ENCODE peak calls at places on chromosomes 11 and 22, in ten cellular contexts. X is heart right ventricle, P is mucosa of descending colon, O is colonic mucosa, B is aorta, W is cardiac muscle cell, R is PC-3, Y is psoas muscle, G is ovary, M is body of pancreas. U is an unnamed sample.
A peak's percentile ranks its signal among the peaks of the same experiment; 100 is the strongest.

GRCh38 chr11:57597461-57597892 is at the start of gene SERPING1:
- DNase-seq in X (peak; percentile 73), P (peak; percentile 43), O (peak; percentile 48), B (peak; percentile 83), W (peak; percentile 77), R (no peak), Y (peak; percentile 84), G (peak; percentile 82), M (peak; percentile 61), U (no peak)

GRCh38 chr22:45200862-45201511 is 37.3 kb downstream of the NUP50 start:
- DNase-seq in X (no peak), P (no peak), O (no peak), B (no peak), W (peak; percentile 29), R (peak; percentile 77), Y (peak; percentile 29), G (no peak), M (no peak), U (no peak)

GRCh38 chr22:22787805-22788459 is 99.7 kb upstream of the IGLL5 start:
- DNase-seq in X (peak; percentile 48), P (peak; percentile 76), O (peak; percentile 70), B (peak; percentile 63), W (peak; percentile 68), R (peak; percentile 60), Y (peak; percentile 66), G (no peak), M (peak; percentile 54), U (peak; percentile 58)

GRCh38 chr22:40694409-40694808 is 15.1 kb downstream of the MCHR1 start:
- DNase-seq in X (no peak), P (peak; percentile 12), O (no peak), B (no peak), W (no peak), R (no peak), Y (no peak), G (no peak), M (no peak), U (no peak)

GRCh38 chr11:111960916-111961315 is 23.8 kb downstream of the DIXDC1 start:
- DNase-seq in X (no peak), P (no peak), O (peak; percentile 41), B (no peak), W (no peak), R (peak; percentile 94), Y (peak; percentile 79), G (no peak), M (peak; percentile 88), U (no peak)

GRCh38 chr22:38735465-38736256 is 20.1 kb downstream of the SUN2 start:
- DNase-seq in X (no peak), P (no peak), O (no peak), B (peak; percentile 50), W (no peak), R (no peak), Y (peak; percentile 54), G (peak; percentile 29), M (peak; percentile 45), U (peak; percentile 34)

GRCh38 chr11:8756201-8756600 is 73.6 kb downstream of the RPL27A start:
- DNase-seq in X (no peak), P (no peak), O (no peak), B (no peak), W (no peak), R (no peak), Y (no peak), G (no peak), M (peak; percentile 45), U (no peak)

GRCh38 chr11:20178976-20179375 is 18.7 kb upstream of the DBX1 start:
- DNase-seq in X (no peak), P (no peak), O (no peak), B (no peak), W (no peak), R (no peak), Y (no peak), G (no peak), M (no peak), U (no peak)

GRCh38 chr22:46148885-46149492 is 1.3 kb upstream of the PPARA start:
- DNase-seq in X (no peak), P (peak; percentile 57), O (peak; percentile 68), B (no peak), W (no peak), R (no peak), Y (no peak), G (no peak), M (peak; percentile 7), U (no peak)

GRCh38 chr11:94928146-94928995 is 45.0 kb downstream of the CWC15 start:
- DNase-seq in X (no peak), P (no peak), O (no peak), B (no peak), W (no peak), R (no peak), Y (no peak), G (no peak), M (no peak), U (no peak)

DNA sequence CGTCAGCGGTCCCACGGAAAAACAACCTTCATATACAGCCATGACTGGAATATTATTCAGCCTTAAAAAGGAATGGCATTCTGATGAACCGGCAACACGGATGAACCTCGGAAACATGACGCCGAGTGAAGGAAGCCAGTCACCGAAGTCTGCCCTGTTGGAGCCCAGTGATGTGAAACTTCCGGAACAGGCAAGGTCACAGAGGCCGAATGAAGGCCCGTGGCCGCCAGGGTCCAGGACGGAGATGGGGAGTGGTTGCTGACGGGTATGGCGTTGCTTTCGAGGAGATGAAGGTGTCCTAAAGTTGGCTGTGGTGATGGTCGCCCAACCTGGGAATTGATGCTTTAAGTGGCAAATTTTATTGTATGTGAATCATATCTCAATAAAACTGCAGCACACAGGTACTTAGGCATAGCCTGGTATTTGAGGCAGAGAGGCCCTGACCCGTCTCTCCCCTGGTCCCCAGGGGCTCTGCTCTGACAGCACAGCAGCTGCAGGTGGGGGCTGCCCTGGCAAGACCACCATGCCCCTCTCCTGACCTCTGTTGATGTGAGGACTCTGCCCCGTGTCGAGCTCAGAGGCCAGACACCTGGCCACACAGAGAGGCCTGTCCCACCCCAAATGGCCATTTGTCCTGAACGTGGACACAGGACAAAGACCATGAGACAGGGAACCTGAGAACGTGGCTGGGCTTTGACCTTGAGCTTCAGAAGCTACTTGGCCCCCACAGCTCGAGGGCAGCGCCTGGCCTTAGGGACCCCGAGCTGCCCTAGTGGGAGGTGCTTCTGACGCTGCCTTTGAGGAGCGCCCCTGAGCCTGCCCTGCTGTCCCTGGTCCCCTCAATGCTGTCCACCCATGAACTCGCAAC is 1090.8 kb downstream of the BRD1 start:
- DNase-seq in X (no peak), P (no peak), O (no peak), B (peak; percentile 29), W (no peak), R (no peak), Y (no peak), G (no peak), M (no peak), U (no peak)
- H3K9me3 ChIP-seq in X (no peaks in the 10 kb centered on the region), P (no peaks in the 10 kb centered on the region), O (no peaks in the 10 kb centered on the region), B (peaks cover 2% of the 10 kb centered on the region), W (no peaks in the 10 kb centered on the region), R (no peaks in the 10 kb centered on the region), Y (no peaks in the 10 kb centered on the region), G (no peaks in the 10 kb centered on the region), M (no peaks in the 10 kb centered on the region), U (no peaks in the 10 kb centered on the region)

GRCh38 chr11:130647371-130647770 is 198.9 kb downstream of the ADAMTS15 start:
- DNase-seq in X (no peak), P (no peak), O (no peak), B (no peak), W (no peak), R (no peak), Y (no peak), G (no peak), M (no peak), U (no peak)
- H3K4me1 ChIP-seq in X (peaks cover 19% of the 10 kb centered on the region), P (peaks cover 14% of the 10 kb centered on the region), O (no peaks in the 10 kb centered on the region), B (peaks cover 3% of the 10 kb centered on the region), W (peaks cover 4% of the 10 kb centered on the region), R (peaks cover 13% of the 10 kb centered on the region), Y (peaks cover 5% of the 10 kb centered on the region), G (peaks cover 11% of the 10 kb centered on the region), M (peaks cover 5% of the 10 kb centered on the region), U (no peaks in the 10 kb centered on the region)

GRCh38 chr22:47203554-47203991 is 441.1 kb downstream of the TBC1D22A start:
- DNase-seq in X (no peak), P (no peak), O (peak; percentile 11), B (peak; percentile 38), W (no peak), R (no peak), Y (peak; percentile 41), G (peak; percentile 79), M (peak; percentile 12), U (no peak)

GRCh38 chr22:47204002-47204979 is 441.8 kb downstream of the TBC1D22A start:
- DNase-seq in X (no peak), P (no peak), O (peak; percentile 10), B (no peak), W (peak; percentile 15), R (no peak), Y (peak; percentile 41), G (peak; percentile 75), M (peak; percentile 3), U (no peak)

GRCh38 chr22:47205562-47205961 is 443.1 kb downstream of the TBC1D22A start:
- DNase-seq in X (no peak), P (no peak), O (no peak), B (no peak), W (no peak), R (no peak), Y (peak; percentile 32), G (no peak), M (no peak), U (no peak)

GRCh38 chr22:47206185-47206584 is 443.7 kb downstream of the TBC1D22A start:
- DNase-seq in X (no peak), P (no peak), O (peak; percentile 16), B (no peak), W (no peak), R (no peak), Y (no peak), G (no peak), M (no peak), U (no peak)

GRCh38 chr22:47205081-47205491 is 442.6 kb downstream of the TBC1D22A start:
- DNase-seq in X (no peak), P (no peak), O (peak; percentile 13), B (no peak), W (no peak), R (no peak), Y (peak; percentile 47), G (no peak), M (no peak), U (no peak)
- H3K9me3 ChIP-seq in X (no peaks in the 10 kb centered on the region), P (no peaks in the 10 kb centered on the region), O (no peaks in the 10 kb centered on the region), B (no peaks in the 10 kb centered on the region), W (no peaks in the 10 kb centered on the region), R (no peaks in the 10 kb centered on the region), Y (no peaks in the 10 kb centered on the region), G (no peaks in the 10 kb centered on the region), M (no peaks in the 10 kb centered on the region), U (no peaks in the 10 kb centered on the region)

DNA sequence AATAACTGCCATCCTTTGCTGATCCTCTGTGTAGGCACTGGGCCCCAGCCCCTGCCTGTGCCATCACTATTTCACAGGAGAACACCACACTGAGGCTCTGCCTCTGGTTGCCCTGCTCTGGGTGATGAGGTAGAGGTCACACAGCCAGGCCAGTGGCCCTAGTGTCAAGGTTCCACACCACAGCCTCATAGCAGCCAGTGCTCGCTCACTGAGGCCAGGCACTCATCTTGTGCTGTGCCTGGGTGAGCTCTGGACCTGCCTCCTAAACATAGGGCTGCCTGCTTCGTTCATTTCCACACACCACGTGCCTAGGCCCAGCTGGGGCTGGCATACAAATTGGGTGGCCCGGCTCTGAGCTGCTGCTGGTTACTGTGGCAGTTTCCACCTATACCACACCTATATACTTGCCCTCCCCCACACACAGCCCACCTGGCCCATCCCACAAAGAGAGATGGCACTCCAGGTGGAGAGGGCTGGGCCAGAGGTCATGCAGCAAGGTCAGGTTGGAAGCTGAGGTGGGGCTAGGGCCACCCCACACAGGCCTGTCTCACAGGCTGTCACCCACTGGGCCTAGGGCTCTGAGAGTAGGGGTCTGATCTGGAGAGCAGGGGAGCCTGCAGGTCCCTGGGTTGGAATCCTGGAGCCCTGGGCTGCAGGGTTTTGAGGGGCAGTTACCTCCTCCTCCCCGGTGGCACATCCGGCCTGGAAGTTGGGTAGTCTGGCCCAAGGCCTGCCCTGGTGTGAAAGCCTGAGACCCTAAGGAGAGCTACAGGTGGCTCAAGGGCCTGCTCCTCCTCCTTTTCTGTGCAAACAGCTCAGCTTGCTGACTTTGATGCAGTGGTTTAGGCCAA is 11.2 kb downstream of the KCNQ1OT1 start:
- DNase-seq in X (no peak), P (no peak), O (no peak), B (peak; percentile 34), W (no peak), R (no peak), Y (peak; percentile 41), G (peak; percentile 22), M (peak; percentile 11), U (no peak)
- H3K4me1 ChIP-seq in X (peaks cover 38% of the 10 kb centered on the region), P (no peaks in the 10 kb centered on the region), O (no peaks in the 10 kb centered on the region), B (no peaks in the 10 kb centered on the region), W (peaks cover 50% of the 10 kb centered on the region), R (no peaks in the 10 kb centered on the region), Y (peaks cover 18% of the 10 kb centered on the region), G (peaks cover 45% of the 10 kb centered on the region), M (peaks cover 70% of the 10 kb centered on the region), U (no peaks in the 10 kb centered on the region)

U was measured in CD4-positive, CD25-positive, alpha-beta regulatory T cell.